ENCODE peak calls at places on chromosome 7, in seven cellular contexts. R, B, P, D, K, U and L are unnamed samples.
A peak's percentile ranks its signal among the peaks of the same experiment; 100 is the strongest.

GRCh38 chr7:34133356-34133982 is 228.1 kb downstream of the BMPER start:
- DNase-seq in R (peak; percentile 52), B (peak; percentile 16), P (no peak), D (no peak), K (no peak), U (no peak), L (no peak)

GRCh38 chr7:111560773-111561658 is 1.3 kb downstream of the IMMP2L start:
- DNase-seq in R (no peak), B (no peak), P (peak; percentile 34), D (no peak), K (no peak), U (no peak), L (no peak)

GRCh38 chr7:20329389-20330175 is 1.1 kb upstream of the ITGB8 start:
- DNase-seq in R (no peak), B (peak; percentile 72), P (peak; percentile 86), D (peak; percentile 71), K (peak; percentile 35), U (peak; percentile 87), L (peak; percentile 60)

GRCh38 chr7:96933067-96933645 is 72.2 kb upstream of the DLX6 start:
- DNase-seq in R (no peak), B (no peak), P (no peak), D (no peak), K (no peak), U (no peak), L (no peak)

GRCh38 chr7:6640246-6640721 is 3.2 kb downstream of the ZNF316 start:
- DNase-seq in R (no peak), B (no peak), P (peak; percentile 20), D (no peak), K (no peak), U (no peak), L (no peak)

GRCh38 chr7:41624818-41625217 is 78.1 kb downstream of the INHBA start:
- DNase-seq in R (peak; percentile 20), B (no peak), P (no peak), D (no peak), K (no peak), U (no peak), L (no peak)

GRCh38 chr7:77855371-77856083 is 57.0 kb downstream of the PHTF2 start:
- DNase-seq in R (no peak), B (no peak), P (peak; percentile 16), D (no peak), K (no peak), U (no peak), L (no peak)

GRCh38 chr7:128903621-128904361 is 6.7 kb downstream of the KCP start:
- DNase-seq in R (no peak), B (no peak), P (no peak), D (peak; percentile 8), K (no peak), U (no peak), L (no peak)

GRCh38 chr7:16268821-16269768 is 152.2 kb downstream of the CRPPA start:
- DNase-seq in R (peak; percentile 11), B (no peak), P (no peak), D (no peak), K (no peak), U (no peak), L (no peak)

GRCh38 chr7:2738110-2738509 is 50.1 kb downstream of the AMZ1 start:
- DNase-seq in R (no peak), B (no peak), P (peak; percentile 69), D (peak; percentile 41), K (peak; percentile 15), U (peak; percentile 10), L (no peak)

GRCh38 chr7:116322541-116322940 is 112.2 kb downstream of the TES start:
- DNase-seq in R (no peak), B (no peak), P (no peak), D (no peak), K (no peak), U (no peak), L (no peak)

GRCh38 chr7:148623586-148624282 is 33.2 kb downstream of the C7orf33 start:
- DNase-seq in R (no peak), B (no peak), P (no peak), D (no peak), K (no peak), U (no peak), L (peak; percentile 3)

GRCh38 chr7:8386926-8387550 is 46.4 kb upstream of the NXPH1 start:
- DNase-seq in R (no peak), B (no peak), P (no peak), D (no peak), K (no peak), U (no peak), L (no peak)

GRCh38 chr7:45980181-45980905 is 59.3 kb upstream of the IGFBP3 start:
- DNase-seq in R (no peak), B (no peak), P (no peak), D (no peak), K (no peak), U (no peak), L (no peak)

GRCh38 chr7:27905951-27906350 is 166.0 kb downstream of the TAX1BP1 start:
- DNase-seq in R (no peak), B (no peak), P (no peak), D (no peak), K (no peak), U (no peak), L (no peak)

GRCh38 chr7:46930336-46930735 is 651.6 kb downstream of the TNS3 start:
- DNase-seq in R (peak; percentile 83), B (no peak), P (no peak), D (no peak), K (no peak), U (no peak), L (no peak)

GRCh38 chr7:22697897-22698645 is 28.9 kb upstream of the IL6 start:
- DNase-seq in R (no peak), B (no peak), P (no peak), D (peak; percentile 14), K (peak; percentile 49), U (peak; percentile 50), L (no peak)

GRCh38 chr7:80552304-80552703 is 40.4 kb upstream of the GNAT3 start:
- DNase-seq in R (no peak), B (no peak), P (no peak), D (no peak), K (no peak), U (no peak), L (no peak)

GRCh38 chr7:23662124-23662982 is 17.6 kb upstream of the FAM221A start:
- DNase-seq in R (no peak), B (no peak), P (peak; percentile 24), D (no peak), K (no peak), U (no peak), L (no peak)

GRCh38 chr7:157755741-157756140 is 418.9 kb downstream of the DNAJB6 start:
- DNase-seq in R (no peak), B (no peak), P (no peak), D (no peak), K (no peak), U (no peak), L (no peak)

GRCh38 chr7:85685901-85686300 is 499.0 kb upstream of the SEMA3D start:
- DNase-seq in R (no peak), B (no peak), P (no peak), D (no peak), K (no peak), U (no peak), L (no peak)

GRCh38 chr7:30548762-30549344 is 44.2 kb upstream of the GGCT start:
- DNase-seq in R (peak; percentile 36), B (peak; percentile 74), P (peak; percentile 82), D (peak; percentile 71), K (peak; percentile 46), U (peak; percentile 70), L (peak; percentile 43)
- TF ChIP-seq CTCF in R (peak; percentile 83), B (peak; percentile 84), P (peak; percentile 74), D (peak; percentile 84), K (peak; percentile 44), U (peak; percentile 76), L (peak; percentile 94)

DNA sequence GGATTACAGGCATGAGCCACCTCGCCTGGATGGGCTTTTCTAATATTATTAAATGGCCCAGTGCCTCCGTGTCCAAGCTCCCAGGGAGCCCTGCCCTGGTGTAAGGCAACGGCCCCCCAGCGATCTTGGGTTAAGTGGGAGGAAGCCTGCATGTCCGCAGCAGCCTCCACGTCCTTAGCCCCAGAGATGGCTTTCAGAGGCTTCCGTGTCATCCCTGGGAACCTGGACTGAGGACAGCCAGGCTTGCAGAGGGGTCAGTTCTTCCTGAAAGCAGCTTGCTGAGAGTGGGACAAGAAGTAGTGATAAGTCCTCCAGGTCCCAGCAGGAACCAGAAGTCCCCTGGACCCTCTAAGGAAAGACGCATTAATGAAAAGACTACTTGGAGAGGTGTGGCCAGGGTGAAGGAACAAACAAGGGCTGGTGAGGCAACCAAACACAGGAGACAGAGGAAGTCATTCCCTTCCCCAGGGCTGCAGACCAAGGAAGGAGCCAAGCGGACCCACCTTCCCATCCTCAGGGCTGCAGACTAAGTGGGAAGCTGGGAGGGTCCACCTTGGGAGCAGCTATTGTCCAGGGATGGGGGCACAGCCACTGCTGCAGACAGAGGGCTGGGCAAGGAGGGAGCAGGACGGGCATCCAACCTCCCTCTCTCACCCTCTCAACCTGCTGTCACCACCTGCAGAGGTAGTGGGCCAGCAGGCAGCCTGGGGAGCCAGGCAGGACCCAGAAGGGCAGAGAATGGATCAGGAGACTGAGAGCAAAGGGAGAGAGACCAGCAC is 13.0 kb upstream of the INSIG1 start:
- DNase-seq in R (no peak), B (no peak), P (no peak), D (no peak), K (no peak), U (no peak), L (no peak)
- H3K4me3 ChIP-seq in R (no peak overlapping the region), B (no peak overlapping the region), P (no peak overlapping the region), D (no peak overlapping the region), K (no peak overlapping the region), U (no peak overlapping the region), L (no peak overlapping the region)

GRCh38 chr7:147078324-147078723 is 961.7 kb downstream of the CNTNAP2 start:
- DNase-seq in R (no peak), B (no peak), P (no peak), D (no peak), K (no peak), U (no peak), L (no peak)

GRCh38 chr7:147079083-147079482 is 962.5 kb downstream of the CNTNAP2 start:
- DNase-seq in R (no peak), B (no peak), P (no peak), D (no peak), K (no peak), U (no peak), L (no peak)

DNA sequence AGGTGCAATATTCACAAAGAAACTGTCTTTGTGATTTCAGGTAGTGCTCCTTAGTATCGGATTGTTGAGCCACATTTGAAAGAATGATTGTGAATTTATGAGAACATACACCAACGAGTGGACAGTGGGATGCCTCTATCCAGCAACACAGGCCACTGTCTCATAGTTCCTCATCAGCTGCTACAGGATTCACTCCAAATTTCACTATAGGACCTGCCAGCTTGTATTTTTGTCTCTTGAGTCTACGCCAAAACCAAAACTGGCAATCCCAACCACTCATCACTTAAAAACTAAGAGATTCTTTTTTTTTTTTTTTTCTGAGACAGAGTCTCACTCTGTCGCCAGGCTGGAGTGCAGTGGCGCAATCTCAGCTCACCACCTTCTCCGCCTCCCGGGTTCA is 964.5 kb downstream of the CNTNAP2 start:
- DNase-seq in R (no peak), B (no peak), P (no peak), D (no peak), K (no peak), U (no peak), L (no peak)
- TF ChIP-seq CTCF in R (no peak), B (no peak), P (no peak), D (no peak), K (no peak), U (no peak), L (no peak)

DNA sequence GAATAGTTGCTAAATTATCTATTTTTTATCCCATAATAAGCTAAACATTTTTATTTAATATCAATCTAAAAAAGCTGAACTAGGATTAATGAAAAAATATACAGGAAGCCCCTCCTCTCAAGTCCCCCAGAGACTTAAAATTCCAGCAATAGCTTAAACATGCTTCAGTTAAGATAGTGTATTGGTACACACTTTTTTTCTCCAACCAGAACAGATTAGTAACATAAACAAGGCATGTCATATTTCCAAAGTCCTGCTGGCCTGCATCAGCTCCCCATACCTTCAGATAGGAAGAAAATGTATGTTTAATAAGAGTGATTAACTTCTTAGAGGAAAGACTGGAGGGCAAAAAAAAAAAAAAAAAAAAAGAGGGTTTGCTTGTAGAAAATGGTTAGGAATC is 7.1 kb downstream of the TBX20 start:
- DNase-seq in R (no peak), B (no peak), P (no peak), D (no peak), K (no peak), U (no peak), L (no peak)
- H3K4me3 ChIP-seq in R (no peak overlapping the region), B (no peak overlapping the region), P (no peak overlapping the region), D (no peak overlapping the region), K (no peak overlapping the region), U (no peak overlapping the region), L (no peak overlapping the region)